ENCODE peak calls at places on chromosomes 5 and 9, in four cellular contexts. M is GM06990, G is astrocyte of the spinal cord, I is BE2C. C is an unnamed sample.

GRCh38 chr9:114207034-114207815 is 51.9 kb downstream of the COL27A1 start:
- DNase-seq in M (no peak), G (peak), I (no peak), C (no peak)

GRCh38 chr9:14633906-14634565 is 59.2 kb downstream of the ZDHHC21 start:
- DNase-seq in M (no peak), G (no peak), I (no peak), C (no peak)

GRCh38 chr9:9719373-9720112 is 893.3 kb downstream of the PTPRD start:
- DNase-seq in M (no peak), G (no peak), I (no peak), C (no peak)

GRCh38 chr5:134554319-134555222 is 29.1 kb downstream of the JADE2 start:
- DNase-seq in M (peak), G (peak), I (peak), C (peak)

GRCh38 chr9:115494958-115495690 is 377.2 kb upstream of the TNC start:
- DNase-seq in M (no peak), G (no peak), I (no peak), C (no peak)

GRCh38 chr5:126868961-126869451 is 92.1 kb downstream of the LMNB1 start:
- DNase-seq in M (peak), G (peak), I (peak), C (peak)

GRCh38 chr5:127002390-127002789 is 28.0 kb downstream of the MARCHF3 start:
- DNase-seq in M (no peak), G (peak), I (no peak), C (no peak)

GRCh38 chr5:107505763-107506534 is 164.8 kb downstream of the EFNA5 start:
- DNase-seq in M (no peak), G (no peak), I (no peak), C (no peak)

GRCh38 chr9:121222524-121223171 is 21.0 kb upstream of the RAB14 start:
- DNase-seq in M (no peak), G (peak), I (peak), C (no peak)

GRCh38 chr9:126513159-126514036 is 100.3 kb upstream of the LMX1B start:
- DNase-seq in M (no peak), G (no peak), I (peak), C (no peak)

GRCh38 chr5:89060768-89061167 is 177.8 kb upstream of the MEF2C start:
- DNase-seq in M (no peak), G (no peak), I (no peak), C (no peak)

GRCh38 chr9:68775003-68775730 is 70.1 kb downstream of the PIP5K1B start:
- DNase-seq in M (no peak), G (no peak), I (no peak), C (no peak)

GRCh38 chr9:68780377-68780707 is 75.3 kb downstream of the PIP5K1B start:
- DNase-seq in M (no peak), G (no peak), I (no peak), C (no peak)

GRCh38 chr9:68779558-68780376 is 74.7 kb downstream of the PIP5K1B start:
- DNase-seq in M (peak), G (peak), I (peak), C (peak)

GRCh38 chr9:68778635-68779034 is 73.6 kb downstream of the PIP5K1B start:
- DNase-seq in M (no peak), G (no peak), I (no peak), C (no peak)

DNA sequence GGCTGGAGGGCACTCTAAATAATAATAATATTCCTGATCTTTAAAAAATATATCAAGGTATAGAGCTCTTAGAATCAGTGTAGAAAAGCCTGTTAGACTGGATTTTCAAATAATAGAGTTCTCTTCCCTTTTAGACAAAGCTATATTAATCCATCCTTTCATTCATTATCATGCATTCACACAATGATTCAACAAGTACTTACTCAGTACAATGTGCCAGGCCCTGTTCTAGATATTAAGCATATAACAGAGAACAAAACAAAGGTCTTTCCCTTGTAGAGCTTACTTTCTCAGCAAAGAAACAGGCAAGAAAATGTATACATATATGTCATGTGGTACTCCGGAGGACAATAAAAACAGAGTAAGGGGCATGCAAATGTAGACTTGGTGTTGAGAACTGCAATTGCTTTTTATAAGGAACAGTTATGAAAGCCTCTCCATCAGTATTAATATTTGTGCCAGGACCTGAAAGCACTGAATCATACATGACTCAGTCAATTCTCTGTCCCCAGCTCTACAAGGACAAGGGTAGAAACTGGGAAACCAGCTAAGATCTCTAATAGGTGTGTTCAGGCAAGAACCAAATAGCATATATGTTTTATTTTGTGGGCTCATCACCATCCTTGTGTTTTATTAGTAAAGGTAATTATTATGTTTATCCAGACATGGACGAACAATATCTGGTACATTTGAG is 72.2 kb downstream of the PIP5K1B start:
- DNase-seq in M (no peak), G (no peak), I (no peak), C (no peak)
- TF ChIP-seq CTCF in M (no peak), G (no peak), I (no peak), C (no peak)

GRCh38 chr5:177498013-177498847 is 826 bp upstream of the PDLIM7 start:
- DNase-seq in M (no peak), G (peak), I (peak), C (no peak)
- TF ChIP-seq CTCF in M (no peak), G (no peak), I (no peak), C (no peak)

GRCh38 chr5:93191016-93191415 is 390.0 kb downstream of the NR2F1-AS1 start:
- DNase-seq in M (no peak), G (no peak), I (no peak), C (no peak)
- TF ChIP-seq CTCF in M (no peak), G (no peak), I (no peak), C (no peak)

GRCh38 chr9:119961774-119962408 is 592.7 kb upstream of the BRINP1 start:
- DNase-seq in M (peak), G (peak), I (peak), C (peak)
- TF ChIP-seq CTCF in M (peak), G (peak), I (peak), C (peak)

DNA sequence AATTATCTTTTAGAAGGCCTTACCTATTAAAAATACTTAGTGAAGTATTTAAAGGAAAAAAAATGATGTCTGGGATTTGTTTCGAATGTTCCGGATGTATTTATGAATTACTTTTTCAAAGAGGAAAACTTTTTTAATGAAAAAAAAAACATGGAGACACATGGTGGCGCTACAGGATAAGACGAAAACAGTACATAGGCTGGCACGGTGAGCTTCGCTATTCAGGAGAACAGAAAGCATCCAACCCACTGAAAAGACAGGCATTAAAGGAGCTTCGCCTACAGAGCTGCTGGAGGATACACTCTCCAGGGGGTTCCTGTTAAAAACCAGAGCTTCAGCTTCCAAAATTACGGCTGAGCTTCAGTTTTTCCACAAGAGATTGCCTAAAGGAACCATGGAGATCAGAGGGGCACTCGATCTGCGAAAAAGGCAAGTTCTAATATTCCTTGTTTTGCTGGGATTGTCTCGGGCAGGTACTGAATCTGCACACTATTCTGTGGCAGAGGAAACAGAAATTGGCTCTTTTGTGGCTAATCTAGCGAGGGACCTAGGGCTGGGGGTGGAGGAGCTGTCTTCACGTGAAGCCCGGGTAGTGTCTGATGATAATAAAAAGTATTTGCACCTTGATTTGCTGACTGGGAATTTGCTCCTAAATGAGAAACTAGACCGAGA is at the start of gene PCDHB14:
- DNase-seq in M (no peak), G (no peak), I (peak), C (no peak)
- TF ChIP-seq CTCF in M (no peak), G (no peak), I (peak), C (no peak)